ENCODE peak calls at places on chromosomes 12 and 14, in seven cellular contexts. I is hepatocyte, Y is coronary artery, A is upper lobe of right lung, D is AG10803, C is epithelial cell of esophagus, F is AG09319. N is an unnamed sample.

GRCh38 chr12:123971770-123972447 is 722 bp downstream of the CCDC92 start:
- DNase-seq in A (peak; percentile 77), F (no peak), Y (no peak), I (peak; percentile 64), C (peak; percentile 72), D (no peak), N (no peak)

GRCh38 chr14:24042733-24043132 is 9.1 kb upstream of the CARMIL3 start:
- DNase-seq in C (no peak), I (no peak), D (no peak), A (no peak), Y (no peak), F (no peak), N (no peak)

GRCh38 chr12:44154128-44154527 is 318.2 kb downstream of the TMEM117 start:
- DNase-seq in F (peak; percentile 12), Y (no peak), C (no peak), A (no peak), I (no peak), D (peak; percentile 18), N (no peak)

GRCh38 chr12:80100566-80100965 is 1.2 kb downstream of the OTOGL start:
- DNase-seq in C (peak; percentile 43), D (peak; percentile 37), I (no peak), A (no peak), F (no peak), Y (no peak), N (no peak)

GRCh38 chr14:62130441-62130840 is 368.2 kb downstream of the SNAPC1 start:
- DNase-seq in D (no peak), A (no peak), Y (no peak), C (no peak), I (no peak), F (no peak), N (no peak)

GRCh38 chr14:91940209-91940608 is 7.3 kb downstream of the FBLN5 start:
- DNase-seq in I (no peak), A (no peak), F (no peak), Y (no peak), D (no peak), C (no peak), N (no peak)

GRCh38 chr14:105070760-105071137 is 5.5 kb upstream of the GPR132 start:
- DNase-seq in C (peak; percentile 38), F (no peak), Y (no peak), I (no peak), D (no peak), A (no peak), N (no peak)

GRCh38 chr12:103800252-103800771 is 40.7 kb downstream of the NT5DC3 start:
- DNase-seq in C (no peak), I (peak; percentile 72), A (no peak), Y (peak; percentile 81), D (peak; percentile 80), F (peak; percentile 23), N (no peak)

GRCh38 chr12:29709641-29710040 is 74.1 kb downstream of the TMTC1 start:
- DNase-seq in I (no peak), D (no peak), Y (no peak), C (no peak), A (no peak), F (no peak), N (no peak)

GRCh38 chr12:129719426-129719825 is 184.4 kb downstream of the TMEM132D start:
- DNase-seq in F (no peak), C (no peak), A (no peak), I (no peak), D (no peak), Y (no peak), N (no peak)

GRCh38 chr14:102774391-102775153 is 2.7 kb upstream of the TRAF3 start:
- DNase-seq in Y (no peak), C (peak; percentile 81), D (peak; percentile 70), A (no peak), F (no peak), I (peak; percentile 84), N (no peak)

GRCh38 chr14:58812050-58812690 is 174.4 kb downstream of the DACT1 start:
- DNase-seq in D (no peak), A (no peak), Y (no peak), F (no peak), C (no peak), I (no peak), N (no peak)

GRCh38 chr12:103807561-103808238 is 33.3 kb downstream of the NT5DC3 start:
- DNase-seq in A (no peak), D (no peak), C (no peak), F (no peak), Y (no peak), I (no peak), N (no peak)

GRCh38 chr14:54685286-54685845 is 118.4 kb downstream of the SAMD4A start:
- DNase-seq in I (no peak), Y (no peak), F (no peak), D (peak; percentile 63), C (peak; percentile 76), A (no peak), N (no peak)

GRCh38 chr14:70018713-70019201 is 139.5 kb downstream of the SMOC1 start:
- DNase-seq in I (no peak), Y (no peak), F (no peak), C (peak; percentile 40), D (peak; percentile 28), A (no peak), N (no peak)

GRCh38 chr12:29930503-29930902 is 146.8 kb upstream of the TMTC1 start:
- DNase-seq in Y (no peak), D (no peak), A (no peak), F (no peak), I (no peak), C (no peak), N (no peak)

GRCh38 chr14:92747701-92748258 is 647 bp downstream of the LGMN start:
- DNase-seq in A (no peak), C (no peak), Y (no peak), I (peak; percentile 26), F (no peak), D (peak; percentile 47), N (no peak)

GRCh38 chr12:49549735-49550710 is 11.2 kb downstream of the KCNH3 start:
- DNase-seq in D (no peak), C (no peak), I (no peak), Y (no peak), A (peak; percentile 61), F (no peak), N (no peak)

GRCh38 chr14:52059614-52060013 is 9.2 kb downstream of the NID2 start:
- DNase-seq in Y (no peak), I (no peak), A (no peak), F (no peak), C (no peak), D (peak; percentile 66), N (no peak)

GRCh38 chr14:105473677-105474477 is 744 bp upstream of the CRIP2 start:
- DNase-seq in A (peak; percentile 93), C (peak; percentile 82), Y (peak; percentile 98), D (peak; percentile 74), F (peak; percentile 46), I (peak; percentile 94), N (peak; percentile 98)

GRCh38 chr12:93018610-93019009 is 89.5 kb upstream of the EEA1 start:
- DNase-seq in I (no peak), F (no peak), C (no peak), D (no peak), Y (no peak), A (no peak), N (no peak)

GRCh38 chr14:75264036-75264435 is 14.6 kb upstream of the FOS start:
- DNase-seq in Y (no peak), C (peak; percentile 68), F (no peak), I (no peak), A (peak; percentile 26), D (no peak), N (no peak)

GRCh38 chr14:75258803-75259509 is 19.7 kb upstream of the FOS start:
- DNase-seq in A (peak; percentile 100), C (peak; percentile 99), F (peak; percentile 99), Y (peak; percentile 99), D (peak; percentile 99), I (peak; percentile 100), N (peak; percentile 92)

GRCh38 chr14:75259510-75259855 is 19.1 kb upstream of the FOS start:
- DNase-seq in D (peak; percentile 62), C (no peak), A (no peak), I (peak; percentile 62), Y (no peak), F (peak; percentile 49), N (no peak)

GRCh38 chr14:75259946-75260545 is 18.6 kb upstream of the FOS start:
- DNase-seq in Y (no peak), F (no peak), D (peak; percentile 36), A (no peak), C (no peak), I (no peak), N (no peak)

DNA sequence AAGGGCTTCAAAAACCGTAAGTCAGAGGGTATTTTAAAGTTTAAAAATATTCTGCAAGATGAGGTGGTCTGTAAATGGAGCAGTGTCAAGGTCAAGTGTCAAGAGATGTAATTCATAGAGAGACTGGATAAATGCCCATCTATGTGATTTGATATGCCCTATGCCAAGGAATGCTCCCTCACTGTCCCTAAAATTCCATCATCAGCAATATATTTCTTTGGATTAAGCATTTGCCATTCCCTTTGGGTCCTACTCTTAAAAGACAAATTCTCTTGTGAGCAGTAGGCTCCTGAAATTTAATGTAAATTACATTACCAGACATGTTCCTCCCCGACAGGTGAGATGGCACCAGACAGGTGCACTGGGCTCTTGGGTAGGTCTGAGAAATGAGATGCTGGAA is 16.0 kb upstream of the FOS start:
- DNase-seq in C (no peak), D (no peak), I (no peak), Y (no peak), A (no peak), F (no peak), N (no peak)
- TF ChIP-seq CTCF in C (no peak), D (no peak), I (no peak), Y (no peak), A (no peak), F (no peak), N (no peak)

GRCh38 chr12:18629445-18629844 is 108.4 kb downstream of the PLCZ1 start:
- DNase-seq in F (no peak), A (no peak), C (no peak), Y (no peak), D (no peak), I (no peak), N (no peak)
- TF ChIP-seq CTCF in F (no peak), A (no peak), C (no peak), Y (no peak), D (no peak), I (no peak), N (no peak)

DNA sequence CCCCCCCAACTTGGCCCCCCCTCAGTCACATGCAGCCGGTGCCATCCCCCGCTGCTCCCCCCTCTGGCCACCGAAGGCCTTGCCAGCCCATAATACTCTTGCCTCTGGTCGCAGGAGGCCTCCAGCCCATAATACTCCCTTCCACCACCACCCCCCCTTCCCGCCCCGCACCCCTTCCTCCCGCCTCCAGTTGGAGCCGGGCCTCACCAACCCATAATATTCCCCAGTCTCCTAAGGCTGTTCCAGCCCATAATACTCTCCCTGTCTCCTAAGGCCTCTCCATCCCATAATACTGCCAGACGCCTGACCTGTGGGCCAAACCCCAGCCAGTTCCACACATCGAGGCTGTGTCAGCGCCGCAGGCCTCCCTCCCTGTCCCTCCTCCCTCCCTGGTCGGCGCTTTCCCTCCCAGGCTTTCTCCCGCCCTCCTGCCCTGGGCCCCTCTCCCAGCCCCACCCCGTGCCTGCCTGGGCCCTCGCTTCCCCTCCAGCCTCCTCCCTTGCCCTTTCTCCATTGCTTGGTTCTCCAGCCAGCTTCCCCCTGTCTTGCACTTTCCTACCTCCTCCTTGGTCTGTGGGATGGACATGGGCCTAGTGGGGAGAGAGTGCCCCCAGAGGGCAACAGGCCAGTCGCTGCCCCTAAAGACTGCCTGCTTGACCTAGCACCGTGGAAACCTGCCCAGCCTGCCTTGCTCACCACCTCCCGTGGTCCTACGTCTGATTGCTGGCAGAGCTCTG is 6.8 kb upstream of the CHD4 start:
- DNase-seq in A (peak; percentile 93), Y (peak; percentile 97), F (peak; percentile 89), I (peak; percentile 98), C (peak; percentile 73), D (peak; percentile 96), N (peak; percentile 77)
- TF ChIP-seq CTCF in A (no peak), Y (no peak), F (peak; percentile 10), I (peak; percentile 16), C (no peak), D (peak; percentile 16), N (no peak)

GRCh38 chr14:100827751-100828447 is 2.0 kb downstream of the MEG3 start:
- DNase-seq in I (no peak), C (peak; percentile 52), D (peak; percentile 76), A (no peak), Y (no peak), F (peak; percentile 71), N (no peak)
- TF ChIP-seq CTCF in I (no peak), C (peak; percentile 49), D (peak; percentile 56), A (peak; percentile 36), Y (no peak), F (peak; percentile 55), N (peak; percentile 14)

N was measured in thoracic aorta.